ENCODE peak calls at places on chromosome 9, in seven cellular contexts. S is brain microvascular endothelial cell, R is IMR-90, Z is neural progenitor cell, F is choroid plexus epithelial cell, Q is GM06990, O is cardiac fibroblast. E is an unnamed sample.

GRCh38 chr9:95099321-95100070 is 218.0 kb downstream of the FANCC start:
- DNase-seq in S (no peak), R (no peak), Z (no peak), F (no peak), Q (no peak), O (no peak), E (no peak)

GRCh38 chr9:95381243-95381642 is 63.7 kb upstream of the FANCC start:
- DNase-seq in S (peak; percentile 74), R (peak; percentile 48), Z (no peak), F (peak; percentile 66), Q (no peak), O (peak; percentile 79), E (peak; percentile 50)

GRCh38 chr9:79829566-79830347 is 258.0 kb downstream of the TLE4 start:
- DNase-seq in S (no peak), R (no peak), Z (no peak), F (no peak), Q (no peak), O (no peak), E (no peak)

GRCh38 chr9:107536462-107536861 is 46.9 kb upstream of the KLF4 start:
- DNase-seq in S (no peak), R (no peak), Z (no peak), F (no peak), Q (no peak), O (no peak), E (no peak)

GRCh38 chr9:105959491-105959890 is 265.1 kb downstream of the TMEM38B start:
- DNase-seq in S (no peak), R (no peak), Z (no peak), F (no peak), Q (no peak), O (no peak), E (no peak)

GRCh38 chr9:110047955-110048472 is 159.9 kb downstream of the C9orf152 start:
- DNase-seq in S (no peak), R (no peak), Z (peak; percentile 72), F (no peak), Q (no peak), O (no peak), E (no peak)

GRCh38 chr9:22469928-22470544 is 23.4 kb downstream of the DMRTA1 start:
- DNase-seq in S (peak; percentile 36), R (peak; percentile 13), Z (peak; percentile 75), F (peak; percentile 55), Q (no peak), O (peak; percentile 51), E (peak; percentile 48)

GRCh38 chr9:2583308-2584013 is 38.1 kb upstream of the VLDLR start:
- DNase-seq in S (no peak), R (no peak), Z (no peak), F (no peak), Q (no peak), O (no peak), E (no peak)

GRCh38 chr9:117678882-117679281 is 25.3 kb upstream of the TLR4 start:
- DNase-seq in S (peak; percentile 21), R (no peak), Z (no peak), F (no peak), Q (no peak), O (peak; percentile 46), E (peak; percentile 71)

GRCh38 chr9:108664309-108665255 is 191.2 kb downstream of the ACTL7B start:
- DNase-seq in S (no peak), R (no peak), Z (peak; percentile 9), F (no peak), Q (no peak), O (no peak), E (no peak)

GRCh38 chr9:131282688-131283422 is 6.5 kb upstream of the FAM78A start:
- DNase-seq in S (no peak), R (peak; percentile 28), Z (peak; percentile 87), F (peak; percentile 45), Q (no peak), O (peak; percentile 18), E (no peak)

GRCh38 chr9:16828335-16829281 is 41.9 kb downstream of the BNC2 start:
- DNase-seq in S (peak; percentile 18), R (peak; percentile 78), Z (peak; percentile 67), F (peak; percentile 54), Q (no peak), O (peak; percentile 47), E (peak; percentile 47)

GRCh38 chr9:1759009-1759408 is 256.1 kb upstream of the SMARCA2 start:
- DNase-seq in S (no peak), R (no peak), Z (no peak), F (no peak), Q (peak; percentile 79), O (no peak), E (no peak)

GRCh38 chr9:100466828-100467220 is 6.1 kb upstream of the TMEFF1 start:
- DNase-seq in S (no peak), R (no peak), Z (no peak), F (no peak), Q (no peak), O (no peak), E (no peak)

GRCh38 chr9:92970467-92970923 is 23.2 kb downstream of the FGD3 start:
- DNase-seq in S (peak; percentile 18), R (peak; percentile 4), Z (peak; percentile 91), F (peak; percentile 21), Q (no peak), O (peak; percentile 44), E (peak; percentile 31)

GRCh38 chr9:68998344-68998743 is 15.6 kb downstream of the PRKACG start:
- DNase-seq in S (no peak), R (no peak), Z (no peak), F (no peak), Q (no peak), O (no peak), E (no peak)

GRCh38 chr9:2570615-2571479 is 50.7 kb upstream of the VLDLR start:
- DNase-seq in S (peak; percentile 74), R (peak; percentile 62), Z (no peak), F (peak; percentile 78), Q (peak; percentile 13), O (peak; percentile 72), E (peak; percentile 70)

GRCh38 chr9:107690026-107690425 is 200.5 kb upstream of the KLF4 start:
- DNase-seq in S (no peak), R (no peak), Z (no peak), F (no peak), Q (no peak), O (no peak), E (no peak)

GRCh38 chr9:93671030-93671358 is 94.6 kb downstream of the PHF2 start:
- DNase-seq in S (no peak), R (no peak), Z (no peak), F (no peak), Q (no peak), O (no peak), E (no peak)

GRCh38 chr9:126485662-126486061 is 128.1 kb upstream of the LMX1B start:
- DNase-seq in S (no peak), R (no peak), Z (no peak), F (no peak), Q (no peak), O (no peak), E (no peak)

GRCh38 chr9:95726756-95727155 is 148.7 kb upstream of the ERCC6L2 start:
- DNase-seq in S (peak; percentile 13), R (peak; percentile 59), Z (peak; percentile 74), F (peak; percentile 75), Q (no peak), O (peak; percentile 74), E (peak; percentile 74)

GRCh38 chr9:110049699-110050450 is 158.1 kb downstream of the C9orf152 start:
- DNase-seq in S (no peak), R (no peak), Z (peak; percentile 55), F (peak; percentile 36), Q (no peak), O (peak; percentile 51), E (peak; percentile 34)

GRCh38 chr9:86946712-86947145 is 577 bp downstream of the GAS1 start:
- DNase-seq in S (peak; percentile 36), R (no peak), Z (no peak), F (peak; percentile 68), Q (peak; percentile 38), O (peak; percentile 62), E (peak; percentile 65)

GRCh38 chr9:129630967-129631672 is 5.2 kb downstream of the NTMT1 start:
- DNase-seq in S (peak; percentile 43), R (peak; percentile 49), Z (no peak), F (peak; percentile 61), Q (no peak), O (peak; percentile 39), E (no peak)

GRCh38 chr9:126956929-126957686 is 42.5 kb downstream of the RALGPS1 start:
- DNase-seq in S (peak; percentile 33), R (peak; percentile 81), Z (peak; percentile 66), F (peak; percentile 55), Q (no peak), O (peak; percentile 35), E (peak; percentile 71)

GRCh38 chr9:101731429-101731828 is 7.0 kb downstream of the GRIN3A start:
- DNase-seq in S (no peak), R (no peak), Z (no peak), F (no peak), Q (no peak), O (no peak), E (no peak)
- TF ChIP-seq CTCF in S (no peak), R (no peak), Z (no peak), F (no peak), Q (no peak), O (no peak), E (no peak)

GRCh38 chr9:6106576-6107339 is 91.3 kb upstream of the RANBP6 start:
- DNase-seq in S (peak; percentile 12), R (peak; percentile 12), Z (peak; percentile 65), F (peak; percentile 57), Q (no peak), O (peak; percentile 55), E (peak; percentile 57)
- TF ChIP-seq CTCF in S (peak; percentile 54), R (no peak), Z (peak; percentile 57), F (peak; percentile 63), Q (peak; percentile 47), O (peak; percentile 63), E (peak; percentile 63)

DNA sequence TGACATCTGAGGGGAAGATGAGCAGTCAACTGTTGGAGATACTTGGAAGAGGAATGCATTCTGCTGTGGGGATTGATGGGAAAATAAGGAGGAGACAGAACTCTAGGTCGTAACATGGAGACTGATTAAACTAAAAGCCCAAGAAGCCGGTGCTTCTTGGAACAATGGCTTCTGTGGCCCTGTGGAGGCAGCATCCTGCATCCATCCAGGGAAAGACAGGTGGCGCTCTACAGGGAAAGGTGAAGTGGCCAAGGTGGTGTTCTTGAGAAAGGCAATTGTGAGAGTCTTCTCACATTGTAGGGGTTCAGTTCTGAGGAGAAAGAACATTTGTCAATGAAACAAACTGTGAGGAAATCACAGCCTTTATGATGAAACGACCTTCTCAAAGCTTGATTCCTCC is 31.2 kb downstream of the ZFAND5 start:
- DNase-seq in S (no peak), R (no peak), Z (peak; percentile 29), F (no peak), Q (no peak), O (no peak), E (no peak)
- TF ChIP-seq CTCF in S (peak; percentile 44), R (no peak), Z (peak; percentile 50), F (peak; percentile 23), Q (peak; percentile 35), O (no peak), E (no peak)

DNA sequence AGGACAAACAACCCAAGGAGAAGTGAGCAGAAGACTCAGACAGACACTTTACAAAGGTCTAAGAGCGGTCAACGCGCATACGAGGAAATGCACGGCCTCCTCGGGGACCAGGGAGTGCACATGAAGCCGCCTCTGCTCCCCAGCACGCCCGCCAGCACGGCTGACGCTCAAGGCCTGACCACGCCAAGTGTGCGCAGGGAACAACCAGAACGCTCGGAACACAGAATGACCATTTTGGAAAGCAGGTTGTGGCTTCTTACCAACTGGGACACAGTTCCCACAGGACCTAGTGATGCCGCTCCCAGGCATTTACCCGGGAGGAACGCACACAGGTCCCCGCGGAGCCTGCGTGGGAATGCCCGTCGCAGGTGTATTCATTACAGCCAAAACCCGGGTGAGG is 191.5 kb upstream of the PPP1R26 start:
- DNase-seq in S (no peak), R (no peak), Z (no peak), F (no peak), Q (no peak), O (no peak), E (no peak)
- TF ChIP-seq CTCF in S (no peak), R (no peak), Z (no peak), F (no peak), Q (no peak), O (no peak), E (no peak)

E was measured in fibroblast of the aortic adventitia.